ENCODE peak calls at places on chromosomes 16 and 17, in five cellular contexts. One of them, this sample, is unnamed. For H3K27me3, the result is how much of the 10 kb centered on the place peaks cover.

GRCh38 chr16:79286646-79287423 is 313.7 kb downstream of the MAF start:
- DNase-seq in endodermal cell: peak
- DNase-seq in sigmoid colon: peak
- DNase-seq in cardiac muscle cell: no peak
- DNase-seq in fibroblast of lung: no peak
- DNase-seq in this sample: no peak

GRCh38 chr16:1845985-1846384 is 19.0 kb downstream of the FAHD1 start:
- DNase-seq in endodermal cell: no peak
- DNase-seq in sigmoid colon: no peak
- DNase-seq in cardiac muscle cell: no peak
- DNase-seq in fibroblast of lung: no peak
- DNase-seq in this sample: no peak

GRCh38 chr17:9513266-9513665 is 62.4 kb downstream of the STX8 start:
- DNase-seq in endodermal cell: no peak
- DNase-seq in sigmoid colon: no peak
- DNase-seq in cardiac muscle cell: no peak
- DNase-seq in fibroblast of lung: no peak
- DNase-seq in this sample: no peak

GRCh38 chr17:50905460-50905803 is 39.3 kb upstream of the TOB1 start:
- DNase-seq in endodermal cell: peak
- DNase-seq in sigmoid colon: no peak
- DNase-seq in cardiac muscle cell: no peak
- DNase-seq in fibroblast of lung: no peak
- DNase-seq in this sample: no peak

GRCh38 chr17:78716814-78717393 is 65.2 kb downstream of the CYTH1 start:
- DNase-seq in endodermal cell: peak
- DNase-seq in sigmoid colon: peak
- DNase-seq in cardiac muscle cell: no peak
- DNase-seq in fibroblast of lung: peak
- DNase-seq in this sample: no peak

GRCh38 chr16:67378642-67379041 is 14.7 kb downstream of the TPPP3 start:
- DNase-seq in endodermal cell: no peak
- DNase-seq in sigmoid colon: no peak
- DNase-seq in cardiac muscle cell: no peak
- DNase-seq in fibroblast of lung: peak
- DNase-seq in this sample: no peak

GRCh38 chr16:77171750-77172635 is 19.0 kb upstream of the MON1B start:
- DNase-seq in endodermal cell: peak
- DNase-seq in sigmoid colon: no peak
- DNase-seq in cardiac muscle cell: peak
- DNase-seq in fibroblast of lung: peak
- DNase-seq in this sample: peak

GRCh38 chr16:8623634-8624033 is 2.1 kb downstream of the METTL22 start:
- DNase-seq in endodermal cell: no peak
- DNase-seq in sigmoid colon: peak
- DNase-seq in cardiac muscle cell: no peak
- DNase-seq in fibroblast of lung: peak
- DNase-seq in this sample: peak

GRCh38 chr17:63523256-63523869 is at the start of gene KCNH6:
- DNase-seq in endodermal cell: no peak
- DNase-seq in sigmoid colon: no peak
- DNase-seq in cardiac muscle cell: no peak
- DNase-seq in fibroblast of lung: no peak
- DNase-seq in this sample: no peak

GRCh38 chr17:47231866-47232265 is 21.8 kb upstream of the ITGB3 start:
- DNase-seq in endodermal cell: no peak
- DNase-seq in sigmoid colon: no peak
- DNase-seq in cardiac muscle cell: no peak
- DNase-seq in fibroblast of lung: no peak
- DNase-seq in this sample: no peak

GRCh38 chr17:63486317-63487013 is 9.6 kb downstream of the ACE start:
- DNase-seq in endodermal cell: peak
- DNase-seq in sigmoid colon: no peak
- DNase-seq in cardiac muscle cell: no peak
- DNase-seq in fibroblast of lung: no peak
- DNase-seq in this sample: no peak

GRCh38 chr17:56262854-56263253 is 109.6 kb downstream of the ANKFN1 start:
- DNase-seq in endodermal cell: no peak
- DNase-seq in sigmoid colon: no peak
- DNase-seq in cardiac muscle cell: no peak
- DNase-seq in fibroblast of lung: no peak
- DNase-seq in this sample: no peak

GRCh38 chr17:4038076-4038475 is 73.8 kb upstream of the ATP2A3 start:
- DNase-seq in endodermal cell: no peak
- DNase-seq in sigmoid colon: no peak
- DNase-seq in cardiac muscle cell: no peak
- DNase-seq in fibroblast of lung: no peak
- DNase-seq in this sample: no peak

GRCh38 chr17:21242026-21242700 is 11.0 kb downstream of the NATD1 start:
- DNase-seq in endodermal cell: peak
- DNase-seq in sigmoid colon: no peak
- DNase-seq in cardiac muscle cell: peak
- DNase-seq in fibroblast of lung: no peak
- DNase-seq in this sample: no peak

GRCh38 chr17:77890771-77891170 is 67.7 kb upstream of the TNRC6C start:
- DNase-seq in endodermal cell: no peak
- DNase-seq in sigmoid colon: peak
- DNase-seq in cardiac muscle cell: no peak
- DNase-seq in fibroblast of lung: no peak
- DNase-seq in this sample: no peak

GRCh38 chr17:5607946-5608345 is 23.6 kb upstream of the NLRP1 start:
- DNase-seq in endodermal cell: no peak
- DNase-seq in sigmoid colon: no peak
- DNase-seq in cardiac muscle cell: no peak
- DNase-seq in fibroblast of lung: no peak
- DNase-seq in this sample: no peak

GRCh38 chr16:8070501-8070900 is 519.8 kb downstream of the TMEM114 start:
- DNase-seq in endodermal cell: no peak
- DNase-seq in sigmoid colon: no peak
- DNase-seq in cardiac muscle cell: no peak
- DNase-seq in fibroblast of lung: no peak
- DNase-seq in this sample: no peak

GRCh38 chr16:49528035-49528434 is 154.4 kb downstream of the C16orf78 start:
- DNase-seq in endodermal cell: no peak
- DNase-seq in sigmoid colon: no peak
- DNase-seq in cardiac muscle cell: peak
- DNase-seq in fibroblast of lung: peak
- DNase-seq in this sample: no peak

GRCh38 chr17:41308251-41308917 is 725 bp downstream of the KRTAP16-1 start:
- DNase-seq in endodermal cell: peak
- DNase-seq in sigmoid colon: no peak
- DNase-seq in cardiac muscle cell: no peak
- DNase-seq in fibroblast of lung: no peak
- DNase-seq in this sample: no peak

GRCh38 chr17:33892677-33893076 is 362.4 kb upstream of the CCL2 start:
- DNase-seq in endodermal cell: no peak
- DNase-seq in sigmoid colon: no peak
- DNase-seq in cardiac muscle cell: no peak
- DNase-seq in fibroblast of lung: no peak
- DNase-seq in this sample: no peak

GRCh38 chr17:78468366-78468765 is 89.9 kb downstream of the PGS1 start:
- DNase-seq in endodermal cell: no peak
- DNase-seq in sigmoid colon: no peak
- DNase-seq in cardiac muscle cell: no peak
- DNase-seq in fibroblast of lung: no peak
- DNase-seq in this sample: no peak

GRCh38 chr17:80630721-80631120 is 86.1 kb downstream of the RPTOR start:
- DNase-seq in endodermal cell: peak
- DNase-seq in sigmoid colon: no peak
- DNase-seq in cardiac muscle cell: no peak
- DNase-seq in fibroblast of lung: no peak
- DNase-seq in this sample: no peak

GRCh38 chr17:33696102-33696501 is 403.0 kb upstream of the ASIC2 start:
- DNase-seq in endodermal cell: no peak
- DNase-seq in sigmoid colon: no peak
- DNase-seq in cardiac muscle cell: no peak
- DNase-seq in fibroblast of lung: no peak
- DNase-seq in this sample: no peak

GRCh38 chr17:4199818-4200402 is 56.9 kb downstream of the CYB5D2 start:
- DNase-seq in endodermal cell: peak
- DNase-seq in sigmoid colon: no peak
- DNase-seq in cardiac muscle cell: peak
- DNase-seq in fibroblast of lung: peak
- DNase-seq in this sample: no peak

GRCh38 chr16:23803591-23804123 is 32.1 kb upstream of the PRKCB start:
- DNase-seq in endodermal cell: peak
- DNase-seq in sigmoid colon: peak
- DNase-seq in cardiac muscle cell: peak
- DNase-seq in fibroblast of lung: peak
- DNase-seq in this sample: peak

GRCh38 chr16:58426095-58426494 is 33.8 kb downstream of the GINS3 start:
- DNase-seq in endodermal cell: no peak
- DNase-seq in sigmoid colon: no peak
- DNase-seq in cardiac muscle cell: no peak
- DNase-seq in fibroblast of lung: no peak
- DNase-seq in this sample: no peak

GRCh38 chr17:63838586-63839184 is 3.8 kb downstream of the SMARCD2 start:
- DNase-seq in endodermal cell: no peak
- DNase-seq in sigmoid colon: peak
- DNase-seq in cardiac muscle cell: no peak
- DNase-seq in fibroblast of lung: peak
- DNase-seq in this sample: no peak

GRCh38 chr16:66468321-66468965 is 41.3 kb downstream of the BEAN1 start:
- DNase-seq in endodermal cell: peak
- DNase-seq in sigmoid colon: peak
- DNase-seq in cardiac muscle cell: no peak
- DNase-seq in fibroblast of lung: no peak
- DNase-seq in this sample: no peak

DNA sequence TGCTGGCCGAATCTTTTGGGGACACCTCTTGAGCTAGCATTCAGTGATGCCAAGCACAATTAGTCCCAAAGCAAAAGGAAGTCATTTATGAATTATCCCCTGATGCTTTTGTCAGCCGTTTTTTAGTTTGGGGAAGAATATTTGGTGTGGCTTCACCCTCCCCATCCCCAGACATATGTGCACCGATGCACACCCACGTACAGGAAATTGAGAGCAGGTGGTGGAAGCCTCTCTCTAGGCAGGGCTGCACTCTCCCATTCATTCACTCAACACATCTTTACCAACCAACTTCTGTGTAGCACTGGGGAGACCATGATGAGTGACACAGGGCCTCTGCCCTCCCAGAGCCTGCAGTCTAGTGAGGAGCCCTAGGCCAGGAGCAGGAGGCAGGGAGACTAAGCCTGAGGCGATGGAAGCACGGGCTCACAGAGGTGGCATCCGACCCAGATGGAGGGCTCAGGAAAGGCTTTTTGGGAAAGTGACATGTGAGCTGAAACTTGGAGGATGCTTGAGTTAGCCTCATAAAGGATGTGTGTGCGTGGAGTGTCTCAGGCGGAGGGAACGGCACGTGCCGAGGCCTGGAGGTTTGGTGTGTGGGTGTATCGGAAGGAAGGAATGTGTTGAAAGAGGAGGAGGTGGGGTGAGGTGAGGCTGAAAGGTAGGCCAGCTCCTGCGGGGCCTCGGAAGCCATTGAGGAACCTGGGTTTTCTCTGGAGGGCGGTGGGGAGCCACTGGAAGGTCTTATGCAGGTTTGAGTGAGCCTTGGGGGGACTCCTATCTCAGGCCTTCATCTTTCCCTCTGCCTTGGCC is 43.8 kb downstream of the PSME3IP1 start:
- DNase-seq in endodermal cell: no peak
- DNase-seq in sigmoid colon: peak
- DNase-seq in cardiac muscle cell: no peak
- DNase-seq in fibroblast of lung: no peak
- DNase-seq in this sample: no peak
- H3K27ac ChIP-seq in endodermal cell: no peak
- H3K27ac ChIP-seq in sigmoid colon: no peak
- H3K27ac ChIP-seq in cardiac muscle cell: no peak
- H3K27ac ChIP-seq in fibroblast of lung: no peak
- H3K27ac ChIP-seq in this sample: no peak

DNA sequence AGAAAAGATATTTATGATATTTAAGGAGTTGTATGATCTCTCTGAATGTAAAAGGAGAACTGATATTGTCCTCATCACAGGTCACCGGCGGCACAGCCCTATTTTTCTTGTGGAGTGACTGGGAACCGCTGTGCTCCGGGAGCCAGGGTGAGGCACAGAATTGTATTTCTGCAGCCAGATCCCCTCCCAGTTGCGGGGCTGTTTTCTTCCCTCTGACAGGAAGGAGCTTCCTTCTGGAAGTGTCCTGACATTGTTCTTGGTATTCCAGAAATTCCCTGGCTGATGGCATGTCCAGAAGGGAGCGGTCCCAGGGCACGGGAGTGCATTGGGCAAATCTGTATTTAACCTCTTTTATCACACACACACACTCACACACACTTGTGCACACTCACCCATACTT is 268.6 kb upstream of the FOXF1 start:
- DNase-seq in endodermal cell: no peak
- DNase-seq in sigmoid colon: peak
- DNase-seq in cardiac muscle cell: no peak
- DNase-seq in fibroblast of lung: no peak
- DNase-seq in this sample: no peak
- H3K27me3 ChIP-seq in endodermal cell: under half
- H3K27me3 ChIP-seq in sigmoid colon: under half
- H3K27me3 ChIP-seq in cardiac muscle cell: under half
- H3K27me3 ChIP-seq in fibroblast of lung: under half
- H3K27me3 ChIP-seq in this sample: under half

GRCh38 chr17:57988301-57989010 is 402 bp upstream of the VEZF1 start:
- DNase-seq in endodermal cell: peak
- DNase-seq in sigmoid colon: peak
- DNase-seq in cardiac muscle cell: peak
- DNase-seq in fibroblast of lung: peak
- DNase-seq in this sample: no peak

GRCh38 chr17:57987582-57988300 is at the start of gene VEZF1:
- DNase-seq in endodermal cell: peak
- DNase-seq in sigmoid colon: peak
- DNase-seq in cardiac muscle cell: peak
- DNase-seq in fibroblast of lung: peak
- DNase-seq in this sample: peak

GRCh38 chr17:57986841-57987581 is 1.0 kb downstream of the VEZF1 start:
- DNase-seq in endodermal cell: peak
- DNase-seq in sigmoid colon: peak
- DNase-seq in cardiac muscle cell: peak
- DNase-seq in fibroblast of lung: peak
- DNase-seq in this sample: no peak

GRCh38 chr17:57990037-57990436 is 2.0 kb upstream of the VEZF1 start:
- DNase-seq in endodermal cell: no peak
- DNase-seq in sigmoid colon: no peak
- DNase-seq in cardiac muscle cell: no peak
- DNase-seq in fibroblast of lung: no peak
- DNase-seq in this sample: no peak

DNA sequence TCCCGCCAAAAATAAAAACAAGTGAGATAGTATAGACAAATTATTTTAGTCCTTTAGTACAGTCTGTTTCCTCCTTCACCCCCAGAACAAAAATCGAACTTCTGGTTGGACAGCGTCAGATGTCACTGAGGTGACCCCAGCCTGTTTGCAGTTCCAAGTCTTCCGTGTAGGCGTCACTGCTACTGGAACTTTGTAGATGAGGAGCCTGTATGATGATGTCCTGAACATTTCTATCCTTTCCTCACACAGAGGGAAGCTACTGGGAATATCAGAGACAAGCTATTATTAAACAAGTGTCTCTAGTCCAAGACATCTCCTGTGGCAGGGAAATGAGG is 924 bp upstream of the VEZF1 start:
- DNase-seq in endodermal cell: peak
- DNase-seq in sigmoid colon: peak
- DNase-seq in cardiac muscle cell: peak
- DNase-seq in fibroblast of lung: peak
- DNase-seq in this sample: no peak
- TF ChIP-seq CTCF in endodermal cell: no peak
- TF ChIP-seq CTCF in sigmoid colon: no peak
- TF ChIP-seq CTCF in cardiac muscle cell: no peak
- TF ChIP-seq CTCF in fibroblast of lung: no peak
- TF ChIP-seq CTCF in this sample: no peak

GRCh38 chr17:57817299-57817698 is 32.5 kb downstream of the MRPS23 start:
- DNase-seq in endodermal cell: peak
- DNase-seq in sigmoid colon: no peak
- DNase-seq in cardiac muscle cell: no peak
- DNase-seq in fibroblast of lung: no peak
- DNase-seq in this sample: no peak
- H3K27ac ChIP-seq in endodermal cell: no peak
- H3K27ac ChIP-seq in sigmoid colon: no peak
- H3K27ac ChIP-seq in cardiac muscle cell: no peak
- H3K27ac ChIP-seq in fibroblast of lung: no peak
- H3K27ac ChIP-seq in this sample: no peak